ENCODE peak calls at places on chromosomes 16 and 17, in eight cellular contexts. A is upper lobe of right lung, N is fibroblast of pulmonary artery, Q is choroid plexus epithelial cell, K is mammary epithelial cell, O is foreskin fibroblast, M is body of pancreas, J is cardiac muscle cell. Z is an unnamed sample.

GRCh38 chr17:4509402-4509801 is 10.7 kb downstream of the SPNS2 start:
- DNase-seq in N (no peak), O (no peak), K (no peak), J (no peak), A (peak; percentile 80), M (peak; percentile 66), Q (peak; percentile 58), Z (no peak)

GRCh38 chr17:37239690-37240344 is 136.0 kb upstream of the C17orf78 start:
- DNase-seq in M (no peak), Q (peak; percentile 62), K (no peak), O (peak; percentile 35), J (peak; percentile 65), A (no peak), N (peak; percentile 62), Z (no peak)

GRCh38 chr16:58041628-58041955 is 16.0 kb downstream of the MMP15 start:
- DNase-seq in O (no peak), M (no peak), N (no peak), Q (no peak), J (no peak), A (no peak), K (no peak), Z (no peak)

GRCh38 chr16:1997591-1998359 is 8.0 kb downstream of the SYNGR3 start:
- DNase-seq in O (peak; percentile 87), J (no peak), M (no peak), Q (no peak), K (no peak), A (no peak), N (no peak), Z (no peak)

GRCh38 chr17:8954339-8954738 is 11.2 kb downstream of the PIK3R5 start:
- DNase-seq in N (no peak), K (no peak), A (peak; percentile 85), O (no peak), J (no peak), M (peak; percentile 78), Q (no peak), Z (no peak)

GRCh38 chr17:58339775-58340622 is 11.4 kb upstream of the TSPOAP1 start:
- DNase-seq in K (no peak), J (no peak), O (no peak), Q (no peak), N (no peak), M (no peak), A (peak; percentile 27), Z (no peak)

GRCh38 chr16:23509763-23510153 is 536 bp downstream of the GGA2 start:
- DNase-seq in K (no peak), A (no peak), O (peak; percentile 19), Q (peak; percentile 42), M (peak; percentile 45), J (peak; percentile 38), N (peak; percentile 27), Z (peak; percentile 86)

GRCh38 chr17:83114706-83115105 is 35.3 kb downstream of the METRNL start:
- DNase-seq in M (no peak), J (no peak), O (no peak), N (no peak), Q (no peak), A (no peak), K (no peak), Z (no peak)

GRCh38 chr16:26795184-26795583 is 271.5 kb upstream of the C16orf82 start:
- DNase-seq in A (no peak), N (no peak), K (no peak), Q (peak; percentile 4), J (no peak), O (no peak), M (no peak), Z (no peak)

GRCh38 chr17:82696916-82697807 is 1.3 kb downstream of the RAB40B start:
- DNase-seq in O (no peak), A (no peak), N (no peak), M (no peak), J (no peak), K (no peak), Q (no peak), Z (no peak)

GRCh38 chr16:19102187-19102872 is 11.4 kb upstream of the ITPRIPL2 start:
- DNase-seq in Q (no peak), N (no peak), M (no peak), O (no peak), K (no peak), A (no peak), J (no peak), Z (no peak)

GRCh38 chr16:17225551-17225950 is 245.2 kb downstream of the XYLT1 start:
- DNase-seq in M (no peak), K (no peak), O (peak; percentile 9), N (no peak), J (no peak), A (no peak), Q (no peak), Z (no peak)

GRCh38 chr16:54285414-54286066 is 1.0 kb downstream of the IRX3 start:
- DNase-seq in O (peak; percentile 53), A (peak; percentile 75), M (no peak), N (peak; percentile 22), Q (peak; percentile 44), K (peak; percentile 71), J (peak; percentile 50), Z (no peak)

GRCh38 chr16:52114414-52114813 is 432.5 kb downstream of the TOX3 start:
- DNase-seq in N (no peak), O (no peak), K (no peak), Q (no peak), M (peak; percentile 13), J (no peak), A (no peak), Z (peak; percentile 23)

GRCh38 chr16:52113812-52114211 is 433.1 kb downstream of the TOX3 start:
- DNase-seq in Q (no peak), K (no peak), A (no peak), N (no peak), J (no peak), M (no peak), O (no peak), Z (no peak)

GRCh38 chr16:52117171-52117570 is 429.8 kb downstream of the TOX3 start:
- DNase-seq in Q (no peak), J (no peak), O (no peak), M (no peak), A (no peak), N (no peak), K (no peak), Z (no peak)
- H3K4me3 ChIP-seq in Q (no peak overlapping the region), J (no peak overlapping the region), O (no peak overlapping the region), M (no peak overlapping the region), A (no peak overlapping the region), N (no peak overlapping the region), K (no peak overlapping the region), Z (no peak overlapping the region)

DNA sequence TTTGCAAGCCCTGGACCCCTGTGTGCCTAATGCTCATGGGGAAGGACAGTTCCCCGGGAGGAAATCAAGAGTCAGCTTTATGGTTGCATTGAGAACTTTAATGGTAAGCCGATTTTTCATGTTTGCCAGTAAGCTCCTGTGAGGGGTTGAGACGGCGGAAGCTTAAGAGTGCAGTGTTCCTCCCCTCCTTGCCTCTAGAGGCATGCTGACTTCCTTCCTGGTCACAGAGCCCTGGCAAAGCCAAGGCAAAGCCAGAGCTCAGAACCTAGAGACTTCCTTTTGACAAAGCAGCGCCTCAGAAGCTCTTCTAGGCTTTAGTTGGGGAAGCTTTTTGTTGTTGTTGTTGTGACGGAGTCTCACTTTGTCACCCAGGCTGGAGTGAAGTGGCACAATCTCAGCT is 2.7 kb upstream of the HEATR9 start:
- DNase-seq in K (no peak), O (no peak), M (no peak), J (peak; percentile 14), A (no peak), Q (no peak), N (no peak), Z (no peak)
- TF ChIP-seq CTCF in K (no peak), O (no peak), M (no peak), J (no peak), A (no peak), Q (no peak), N (no peak), Z (no peak)

DNA sequence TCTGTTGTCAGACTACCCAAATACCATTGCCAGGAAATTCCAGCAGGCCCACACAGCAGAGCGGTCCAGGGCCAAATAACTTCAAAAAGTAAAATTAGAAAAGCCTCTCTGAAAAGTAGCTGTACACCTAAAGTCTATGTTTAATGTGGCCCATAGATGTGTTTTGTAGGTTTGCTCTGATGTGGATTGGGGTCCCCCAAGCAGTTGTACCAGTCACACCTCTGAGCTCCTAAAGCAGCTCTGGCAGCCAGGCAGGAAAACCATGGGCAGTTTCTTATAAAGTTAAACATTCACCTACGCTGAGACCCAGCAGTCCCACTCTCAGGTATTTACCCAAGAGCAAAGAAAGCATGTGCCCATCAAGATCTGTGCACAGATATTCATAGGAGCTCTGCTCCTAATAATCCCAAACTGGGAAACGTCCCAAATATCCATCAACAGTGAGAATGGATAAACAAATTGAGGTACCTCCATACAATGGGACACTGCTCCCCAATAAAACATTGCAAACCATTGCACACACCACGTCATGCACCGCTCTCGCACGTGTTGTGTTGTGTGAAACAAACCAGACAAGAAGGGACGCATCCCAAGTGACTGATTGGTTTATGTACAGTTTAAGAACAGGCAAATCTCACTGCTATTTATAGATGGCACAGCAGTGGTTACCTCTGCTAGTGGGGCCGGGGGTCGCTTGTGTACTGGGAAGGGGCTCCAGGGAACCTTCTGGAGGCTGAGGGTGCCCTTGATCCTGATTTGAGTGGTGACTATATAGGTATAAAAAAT is 15.8 kb upstream of the PRM1 start:
- DNase-seq in A (no peak), M (peak; percentile 56), Q (no peak), O (no peak), J (no peak), N (no peak), K (peak; percentile 50), Z (no peak)
- H3K4me3 ChIP-seq in A (peak overlapping the region; percentile 16), M (no peak overlapping the region), Q (no peak overlapping the region), O (no peak overlapping the region), J (no peak overlapping the region), N (no peak overlapping the region), K (no peak overlapping the region), Z (no peak overlapping the region)

GRCh38 chr17:51733166-51733565 is 425.3 kb downstream of the CA10 start:
- DNase-seq in M (no peak), Q (no peak), N (no peak), O (no peak), J (no peak), A (no peak), K (no peak), Z (no peak)

GRCh38 chr17:51739245-51739886 is 419.1 kb downstream of the CA10 start:
- DNase-seq in A (no peak), K (no peak), O (no peak), Q (no peak), M (no peak), N (no peak), J (no peak), Z (no peak)

GRCh38 chr17:51734976-51735375 is 423.5 kb downstream of the CA10 start:
- DNase-seq in J (no peak), K (no peak), A (no peak), N (no peak), O (no peak), M (no peak), Q (no peak), Z (no peak)

GRCh38 chr17:51731941-51732722 is 426.4 kb downstream of the CA10 start:
- DNase-seq in A (no peak), O (no peak), M (no peak), J (no peak), K (no peak), N (no peak), Q (no peak), Z (no peak)

DNA sequence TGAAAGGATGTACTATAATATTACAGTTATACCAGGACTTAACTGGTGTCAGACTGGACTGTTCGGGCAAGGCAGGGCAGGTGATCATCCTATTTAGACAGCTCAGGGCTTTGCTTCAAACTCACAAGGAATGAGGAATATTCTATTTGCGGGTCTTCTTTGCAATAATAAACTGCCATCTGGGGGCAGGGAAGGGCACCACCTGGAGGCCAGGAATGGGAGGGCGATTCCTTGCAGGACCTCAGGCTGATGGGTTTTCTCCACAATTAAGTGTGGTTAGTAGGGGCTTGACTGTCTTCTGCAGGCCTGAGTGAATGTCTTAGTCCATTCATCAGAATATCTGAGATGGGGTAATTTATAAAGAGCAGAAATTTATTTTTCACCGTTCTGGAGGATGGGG is 424.1 kb downstream of the CA10 start:
- DNase-seq in O (no peak), N (no peak), M (peak; percentile 3), A (no peak), Q (no peak), J (no peak), K (no peak), Z (no peak)
- TF ChIP-seq CTCF in O (no peak), N (peak; percentile 13), M (peak; percentile 13), A (no peak), Q (peak; percentile 12), J (no peak), K (peak; percentile 31), Z (peak; percentile 15)

Z was measured in retinal pigment epithelial cell.